ENCODE peak calls at places on chromosome 11, in seven cellular contexts. G is GM23248, B is GM23338, A is PC-3, Q is SK-N-SH, L is HCT116, S is neural progenitor cell. E is an unnamed sample. For H3K4me1 and H3K36me3, the result is how much of the 10 kb centered on the place peaks cover.

GRCh38 chr11:121499405-121499804 is 46.6 kb upstream of the SORL1-AS1 start:
- DNase-seq in G (no peak), Q (no peak), A (no peak), L (no peak), S (no peak), B (no peak), E (no peak)

GRCh38 chr11:119108151-119108856 is 1.2 kb downstream of the C2CD2L start:
- DNase-seq in S (peak), A (peak), L (no peak), G (peak), B (peak), Q (peak), E (peak)

GRCh38 chr11:111665779-111666178 is 63.5 kb downstream of the SIK2 start:
- DNase-seq in S (peak), B (peak), A (peak), G (peak), Q (no peak), L (no peak), E (peak)

GRCh38 chr11:104151404-104152204 is 12.3 kb downstream of the PDGFD start:
- DNase-seq in S (no peak), G (peak), Q (no peak), L (peak), B (no peak), A (peak), E (peak)

GRCh38 chr11:123063396-123064267 is 1.7 kb upstream of the HSPA8 start:
- DNase-seq in G (peak), S (no peak), B (peak), Q (no peak), L (no peak), A (peak), E (peak)

GRCh38 chr11:2247496-2247895 is 22.9 kb downstream of the ASCL2 start:
- DNase-seq in L (no peak), S (no peak), A (no peak), Q (peak), B (no peak), G (no peak), E (no peak)

GRCh38 chr11:34213366-34213765 is 107.9 kb downstream of the NAT10 start:
- DNase-seq in Q (no peak), B (no peak), G (peak), S (no peak), A (peak), L (no peak), E (no peak)

GRCh38 chr11:84671325-84672019 is 955.7 kb downstream of the DLG2 start:
- DNase-seq in S (no peak), Q (no peak), G (no peak), L (no peak), B (no peak), A (peak), E (no peak)

GRCh38 chr11:33703771-33704170 is 3.1 kb upstream of the C11orf91 start:
- DNase-seq in B (no peak), A (peak), Q (no peak), L (no peak), S (no peak), G (peak), E (no peak)

GRCh38 chr11:33529461-33529860 is 171.2 kb downstream of the C11orf91 start:
- DNase-seq in G (no peak), S (no peak), Q (no peak), L (no peak), B (no peak), A (no peak), E (no peak)

GRCh38 chr11:44674809-44675208 is 52.0 kb upstream of the TSPAN18 start:
- DNase-seq in S (no peak), L (no peak), A (no peak), G (peak), Q (no peak), B (no peak), E (no peak)

GRCh38 chr11:94866231-94866827 is 98.2 kb downstream of the AMOTL1 start:
- DNase-seq in G (no peak), L (no peak), Q (no peak), S (peak), B (no peak), A (no peak), E (no peak)

GRCh38 chr11:30454108-30454507 is 131.2 kb downstream of the ARL14EP start:
- DNase-seq in S (no peak), Q (no peak), A (no peak), B (no peak), G (no peak), L (no peak), E (peak)

GRCh38 chr11:103898577-103899336 is 137.7 kb upstream of the DDI1 start:
- DNase-seq in S (no peak), B (no peak), A (no peak), G (no peak), L (no peak), Q (no peak), E (peak)

GRCh38 chr11:128424867-128425285 is 162.5 kb downstream of the ETS1 start:
- DNase-seq in Q (peak), B (no peak), L (no peak), A (no peak), G (peak), S (no peak), E (no peak)

GRCh38 chr11:133907216-133907615 is 49.6 kb downstream of the IGSF9B start:
- DNase-seq in L (no peak), B (no peak), G (no peak), S (no peak), Q (no peak), A (no peak), E (no peak)

GRCh38 chr11:72189448-72190250 is 2.3 kb upstream of the FOLR1 start:
- DNase-seq in B (peak), L (no peak), S (peak), A (no peak), G (no peak), Q (peak), E (no peak)

GRCh38 chr11:65663634-65664200 is 1.0 kb upstream of the RELA start:
- DNase-seq in G (peak), B (peak), A (peak), L (no peak), Q (peak), S (peak), E (peak)

GRCh38 chr11:32830413-32830738 is 649 bp downstream of the PRRG4 start:
- DNase-seq in A (peak), L (no peak), S (no peak), B (peak), Q (no peak), G (no peak), E (no peak)

GRCh38 chr11:113384551-113384950 is 3.0 kb upstream of the ANKK1 start:
- DNase-seq in G (peak), B (no peak), L (no peak), Q (no peak), S (no peak), A (peak), E (no peak)

GRCh38 chr11:16997624-16998023 is 16.6 kb downstream of the PLEKHA7 start:
- DNase-seq in Q (no peak), L (no peak), S (no peak), B (no peak), G (no peak), A (no peak), E (no peak)

GRCh38 chr11:16989554-16989953 is 24.7 kb downstream of the PLEKHA7 start:
- DNase-seq in G (no peak), Q (no peak), S (no peak), A (no peak), B (no peak), L (no peak), E (no peak)

GRCh38 chr11:16999116-16999515 is 15.1 kb downstream of the PLEKHA7 start:
- DNase-seq in G (no peak), Q (no peak), B (no peak), S (no peak), L (no peak), A (no peak), E (no peak)

GRCh38 chr11:16992846-16993245 is 21.4 kb downstream of the PLEKHA7 start:
- DNase-seq in A (no peak), S (no peak), G (no peak), B (no peak), L (no peak), Q (no peak), E (no peak)

GRCh38 chr11:16993495-16993894 is 20.7 kb downstream of the PLEKHA7 start:
- DNase-seq in G (no peak), S (no peak), Q (no peak), L (no peak), A (no peak), B (no peak), E (no peak)
- H3K4me1 ChIP-seq in G (under half), S (under half), Q (under half), L (under half), A (under half), B (under half), E (under half)

DNA sequence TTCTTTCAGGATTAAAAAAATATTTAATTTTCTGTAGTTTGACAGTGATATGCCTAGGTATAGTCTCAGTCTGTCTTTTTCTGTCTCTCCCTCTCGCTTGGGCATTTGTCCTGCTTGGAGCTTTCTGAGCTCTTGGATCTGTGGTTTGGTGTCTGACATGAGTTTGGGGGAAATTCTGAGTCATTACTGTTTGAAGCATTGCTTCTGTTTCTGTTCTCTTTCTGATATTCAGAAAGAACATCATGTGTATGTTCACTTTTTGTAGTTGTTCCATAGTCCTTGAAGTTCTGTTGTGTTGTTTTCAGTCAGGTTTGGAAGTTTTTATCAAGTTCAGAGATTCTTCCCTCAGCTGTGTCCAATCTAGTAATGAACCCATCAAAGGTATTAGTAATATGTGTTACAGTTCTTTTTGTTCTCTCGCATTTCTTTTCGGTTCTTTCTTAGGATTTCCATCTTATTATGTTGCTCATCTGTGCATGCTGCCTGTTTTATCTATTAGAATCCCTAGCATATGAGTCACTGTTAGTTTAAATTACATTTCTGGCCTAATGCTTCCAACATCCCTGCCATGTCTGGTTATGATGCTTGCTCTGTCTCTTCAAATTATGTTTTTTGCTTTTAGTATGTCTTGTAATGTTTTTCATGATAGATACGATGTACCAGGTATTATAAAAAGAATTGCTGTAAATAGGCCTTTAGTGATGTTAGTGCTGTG is 48.4 kb downstream of the DDX10 start:
- DNase-seq in G (peak), B (no peak), Q (no peak), L (no peak), A (peak), S (no peak), E (no peak)
- TF ChIP-seq EZH2phosphoT487 in G (no peak), B (no peak), Q (no peak), L (no peak), A (no peak), S (no peak), E (no peak)

GRCh38 chr11:63821411-63821810 is 8.2 kb downstream of the SPINDOC start:
- DNase-seq in L (no peak), B (no peak), S (no peak), A (peak), G (no peak), Q (no peak), E (no peak)
- H3K36me3 ChIP-seq in L (half or more), B (half or more), S (under half), A (half or more), G (under half), Q (under half), E (half or more)

DNA sequence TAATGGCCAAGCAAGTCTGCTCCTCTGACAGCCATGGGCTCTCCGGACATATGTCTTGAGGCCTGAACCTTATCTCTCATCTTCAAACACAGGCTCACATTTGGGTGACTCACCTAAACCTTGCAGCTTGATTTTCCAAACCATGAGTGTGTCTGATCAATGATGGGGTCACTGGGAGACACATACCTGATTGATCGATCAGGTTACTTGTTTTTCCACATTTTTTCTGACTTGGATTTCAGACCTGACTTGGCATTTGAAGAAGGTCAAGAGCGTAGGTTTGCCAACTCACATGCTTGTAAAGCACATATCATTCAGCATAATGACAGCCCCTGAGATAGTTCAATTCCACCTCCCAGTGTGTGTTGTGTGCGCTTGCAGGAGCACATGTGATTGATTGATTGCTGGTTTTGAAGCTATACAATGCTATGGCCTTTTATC is 116.7 kb upstream of the KIRREL3 start:
- DNase-seq in Q (no peak), G (no peak), L (no peak), S (no peak), A (no peak), B (no peak), E (no peak)
- H3K4me1 ChIP-seq in Q (under half), G (under half), L (under half), S (under half), A (under half), B (under half), E (under half)